ENCODE peak calls at places on chromosomes 11 and 22, in seven cellular contexts. C is psoas muscle, B is GM06990, Q is colonic mucosa, T is brain microvascular endothelial cell, I is H9, S is cardiac muscle cell. K is an unnamed sample.
A peak's percentile ranks its signal among the peaks of the same experiment; 100 is the strongest.

GRCh38 chr11:127474735-127475134 is 474.2 kb upstream of the KIRREL3 start:
- DNase-seq in S (no peak), C (no peak), B (no peak), T (no peak), I (no peak), Q (no peak), K (no peak)

GRCh38 chr11:66080055-66080817 is 10.2 kb downstream of the PACS1 start:
- DNase-seq in Q (peak; percentile 74), B (no peak), S (no peak), I (no peak), C (no peak), T (peak; percentile 78), K (peak; percentile 73)

GRCh38 chr11:94142308-94143277 is 14.0 kb downstream of the PANX1 start:
- DNase-seq in C (no peak), I (no peak), B (no peak), Q (no peak), S (peak; percentile 74), T (peak; percentile 44), K (no peak)

GRCh38 chr11:57210731-57211335 is 26.2 kb downstream of the APLNR start:
- DNase-seq in Q (no peak), S (peak; percentile 83), T (no peak), C (no peak), B (no peak), I (no peak), K (no peak)

GRCh38 chr11:116446542-116446941 is 326.2 kb downstream of the BUD13 start:
- DNase-seq in Q (no peak), B (no peak), I (no peak), T (no peak), S (no peak), C (no peak), K (no peak)

GRCh38 chr11:79637219-79637618 is 196.4 kb upstream of the TENM4 start:
- DNase-seq in B (no peak), S (no peak), C (no peak), Q (no peak), T (no peak), I (no peak), K (no peak)

GRCh38 chr22:34437140-34437539 is 516.9 kb upstream of the LARGE1 start:
- DNase-seq in S (no peak), T (no peak), Q (no peak), C (no peak), B (no peak), I (no peak), K (no peak)

GRCh38 chr22:23075050-23075449 is 4.7 kb downstream of the GNAZ start:
- DNase-seq in T (no peak), C (peak; percentile 21), B (no peak), Q (no peak), S (no peak), I (no peak), K (no peak)

GRCh38 chr11:47886096-47886495 is 37.9 kb upstream of the NUP160 start:
- DNase-seq in Q (peak; percentile 26), S (no peak), B (no peak), I (no peak), C (no peak), T (peak; percentile 67), K (peak; percentile 5)

GRCh38 chr11:22193348-22194051 is 615 bp downstream of the ANO5 start:
- DNase-seq in T (no peak), I (peak; percentile 68), S (peak; percentile 67), Q (peak; percentile 34), B (peak; percentile 64), C (peak; percentile 60), K (no peak)

GRCh38 chr11:32435152-32435480 is 223 bp downstream of the WT1 start:
- DNase-seq in Q (no peak), B (no peak), I (no peak), C (no peak), S (no peak), T (no peak), K (no peak)

GRCh38 chr11:469684-470667 is 19.9 kb downstream of the PTDSS2 start:
- DNase-seq in S (no peak), I (no peak), T (peak; percentile 54), B (no peak), C (peak; percentile 52), Q (peak; percentile 67), K (no peak)

GRCh38 chr11:35911616-35912165 is 32.2 kb upstream of the LDLRAD3 start:
- DNase-seq in C (no peak), T (no peak), I (no peak), B (no peak), Q (no peak), S (no peak), K (no peak)

GRCh38 chr11:128271401-128271800 is 316.0 kb downstream of the ETS1 start:
- DNase-seq in B (no peak), Q (no peak), S (no peak), C (no peak), T (no peak), I (no peak), K (no peak)

GRCh38 chr11:111840143-111840542 is 31.2 kb downstream of the ALG9 start:
- DNase-seq in C (no peak), B (no peak), I (no peak), S (no peak), T (peak; percentile 24), Q (no peak), K (no peak)

GRCh38 chr11:69039501-69039900 is 9.2 kb upstream of the TPCN2 start:
- DNase-seq in I (no peak), T (no peak), Q (no peak), B (no peak), C (no peak), S (no peak), K (no peak)

GRCh38 chr11:86431258-86431657 is 56.6 kb downstream of the CCDC81 start:
- DNase-seq in S (no peak), I (no peak), B (no peak), Q (no peak), C (no peak), T (no peak), K (no peak)

GRCh38 chr11:67060111-67060522 is 3.5 kb downstream of the RHOD start:
- DNase-seq in S (no peak), I (peak; percentile 14), Q (no peak), B (no peak), T (peak; percentile 45), C (no peak), K (no peak)

GRCh38 chr22:19832476-19833108 is 22.1 kb downstream of the GNB1L start:
- DNase-seq in S (no peak), T (no peak), C (no peak), Q (peak; percentile 11), B (no peak), I (no peak), K (no peak)

GRCh38 chr11:73213196-73214143 is 4.6 kb upstream of the P2RY2 start:
- DNase-seq in Q (no peak), I (no peak), B (no peak), T (no peak), C (no peak), S (no peak), K (no peak)

GRCh38 chr22:38935023-38935422 is 22.4 kb upstream of the APOBEC3A start:
- DNase-seq in T (no peak), S (no peak), I (no peak), C (peak; percentile 75), Q (peak; percentile 99), B (no peak), K (no peak)

GRCh38 chr11:101914349-101914736 is 467 bp upstream of the CEP126 start:
- DNase-seq in I (no peak), T (no peak), C (no peak), S (peak; percentile 2), B (no peak), Q (no peak), K (no peak)

GRCh38 chr11:118219696-118220095 is 5.1 kb downstream of the JAML start:
- DNase-seq in C (no peak), S (no peak), I (no peak), Q (no peak), T (no peak), B (no peak), K (no peak)
- H3K27me3 ChIP-seq in C (peaks cover 4% of the 10 kb centered on the region), S (peaks cover 15% of the 10 kb centered on the region), I (no peaks in the 10 kb centered on the region), Q (no peaks in the 10 kb centered on the region), T (no peaks in the 10 kb centered on the region), B (no peaks in the 10 kb centered on the region), K (no peaks in the 10 kb centered on the region)

GRCh38 chr22:37141476-37141875 is 8.2 kb downstream of the IL2RB start:
- DNase-seq in I (no peak), Q (no peak), S (no peak), T (no peak), B (no peak), C (no peak), K (no peak)
- H3K27me3 ChIP-seq in I (no peaks in the 10 kb centered on the region), Q (no peaks in the 10 kb centered on the region), S (no peaks in the 10 kb centered on the region), T (no peaks in the 10 kb centered on the region), B (no peaks in the 10 kb centered on the region), C (peaks cover 4% of the 10 kb centered on the region), K (no peaks in the 10 kb centered on the region)

GRCh38 chr11:117799634-117800033 is 2.6 kb upstream of the DSCAML1 start:
- DNase-seq in T (no peak), B (no peak), C (no peak), S (no peak), I (no peak), Q (no peak), K (no peak)
- H3K27me3 ChIP-seq in T (peaks cover 49% of the 10 kb centered on the region), B (peaks cover 2% of the 10 kb centered on the region), C (peaks cover 19% of the 10 kb centered on the region), S (peaks cover 82% of the 10 kb centered on the region), I (peaks cover 27% of the 10 kb centered on the region), Q (peaks cover 28% of the 10 kb centered on the region), K (peaks cover 30% of the 10 kb centered on the region)

GRCh38 chr11:18697581-18697980 is 998 bp upstream of the TMEM86A start:
- DNase-seq in T (no peak), I (no peak), C (no peak), B (no peak), Q (no peak), S (no peak), K (no peak)

GRCh38 chr11:18699848-18700261 is 1.3 kb downstream of the TMEM86A start:
- DNase-seq in B (no peak), Q (no peak), C (no peak), I (no peak), T (no peak), S (no peak), K (no peak)

GRCh38 chr11:18699269-18699596 is 654 bp downstream of the TMEM86A start:
- DNase-seq in T (no peak), B (no peak), Q (no peak), I (no peak), S (no peak), C (no peak), K (no peak)

GRCh38 chr11:18700375-18700774 is 1.8 kb downstream of the TMEM86A start:
- DNase-seq in I (no peak), S (no peak), Q (no peak), C (no peak), T (no peak), B (no peak), K (no peak)

DNA sequence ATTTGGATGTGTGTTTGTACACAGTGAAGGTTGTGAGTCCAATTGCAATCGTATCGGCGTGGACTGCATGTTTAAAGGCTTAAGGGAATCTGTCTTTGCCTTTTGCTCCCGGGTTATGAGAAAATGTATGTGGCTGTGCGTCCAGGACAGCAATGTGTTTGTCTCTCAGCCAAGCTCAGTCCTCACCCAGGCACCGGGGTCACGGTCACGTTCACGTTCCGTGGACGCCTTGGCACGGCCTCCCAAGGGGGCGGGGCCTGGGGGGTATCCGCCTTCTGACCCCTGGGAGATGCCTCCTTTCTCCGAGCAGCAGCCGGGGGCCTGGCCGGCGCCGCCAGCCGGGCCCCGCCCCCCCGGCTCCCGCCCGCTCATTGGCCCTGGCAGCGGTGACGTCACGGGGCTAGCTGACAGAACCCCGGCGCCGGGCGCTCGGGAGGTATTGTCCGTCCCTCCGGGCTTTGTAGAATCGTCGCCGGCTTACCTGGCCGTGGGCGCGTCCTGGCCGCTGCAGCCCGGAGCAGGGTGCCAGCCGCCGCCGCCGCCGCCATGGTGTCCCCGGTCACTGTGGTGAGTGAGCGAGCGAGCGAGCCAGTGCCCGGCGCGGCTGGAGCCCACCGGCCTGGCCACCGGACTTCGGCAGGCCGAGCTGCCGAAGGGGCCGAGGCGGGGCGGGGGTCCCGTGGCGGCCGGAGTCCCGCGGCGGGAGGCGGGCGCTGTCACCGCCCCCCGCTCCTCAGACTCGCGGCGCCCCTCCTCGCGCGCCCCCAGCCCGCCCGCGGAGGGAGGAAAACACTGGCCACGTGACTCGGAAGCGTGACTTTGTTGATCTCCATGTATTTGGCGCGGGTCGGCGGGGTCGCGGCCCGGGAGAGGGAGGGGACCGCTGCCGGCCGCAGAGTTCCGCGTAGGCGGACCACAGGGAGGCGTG is at the start of gene TMEM86A:
- DNase-seq in Q (peak; percentile 94), I (peak; percentile 94), S (peak; percentile 96), T (peak; percentile 74), C (peak; percentile 96), B (peak; percentile 83), K (peak; percentile 92)
- H3K27me3 ChIP-seq in Q (no peaks in the 10 kb centered on the region), I (no peaks in the 10 kb centered on the region), S (peaks cover 19% of the 10 kb centered on the region), T (no peaks in the 10 kb centered on the region), C (no peaks in the 10 kb centered on the region), B (no peaks in the 10 kb centered on the region), K (no peaks in the 10 kb centered on the region)